ENCODE peak calls at places on chromosomes 11 and 22, in nine cellular contexts. R is right lobe of liver; Z is cardiac muscle cell; Q is thoracic aorta; E is tibial artery; X is Karpas-422; O is IMR-90; C is right atrium auricular region; Y is naive thymus-derived CD4-positive, alpha-beta T cell. W is an unnamed sample.

GRCh38 chr22:30206964-30207363 is 39.6 kb downstream of the LIF start:
- DNase-seq in E (peak; percentile 75), R (peak; percentile 48), Y (no peak), Z (peak; percentile 43), C (no peak), O (peak; percentile 99), X (no peak), Q (no peak), W (no peak)

GRCh38 chr22:34950480-34950879 is 115.5 kb upstream of the ISX start:
- DNase-seq in Y (no peak), E (no peak), C (no peak), X (no peak), R (no peak), Z (peak; percentile 67), Q (no peak), O (no peak), W (no peak)

GRCh38 chr11:125451400-125452124 is 44.5 kb downstream of the FEZ1 start:
- DNase-seq in C (peak; percentile 81), Z (peak; percentile 87), R (peak; percentile 35), Q (no peak), X (no peak), Y (no peak), O (peak; percentile 25), E (peak; percentile 81), W (no peak)

GRCh38 chr22:40345271-40345670 is 1.0 kb upstream of the ADSL start:
- DNase-seq in E (no peak), X (peak; percentile 59), Z (no peak), C (no peak), O (peak; percentile 41), Q (no peak), Y (no peak), R (no peak), W (peak; percentile 23)

GRCh38 chr11:121634889-121635288 is 182.1 kb upstream of the SORL1-AS1 start:
- DNase-seq in Z (no peak), R (no peak), Q (no peak), Y (no peak), E (no peak), X (peak; percentile 42), C (no peak), O (peak; percentile 96), W (no peak)

GRCh38 chr22:36366291-36366708 is 21.5 kb downstream of the MYH9 start:
- DNase-seq in Q (peak; percentile 39), Z (no peak), O (peak; percentile 68), R (no peak), E (peak; percentile 90), X (no peak), C (no peak), Y (no peak), W (no peak)

GRCh38 chr11:12290477-12290922 is 86.9 kb upstream of the PARVA start:
- DNase-seq in Y (no peak), E (no peak), O (no peak), Z (no peak), R (no peak), Q (no peak), C (no peak), X (no peak), W (no peak)

GRCh38 chr22:20111045-20111688 is 4.7 kb upstream of the RANBP1 start:
- DNase-seq in Q (no peak), E (no peak), X (peak; percentile 84), Z (peak; percentile 37), O (peak; percentile 5), C (no peak), Y (no peak), R (peak; percentile 24), W (peak; percentile 45)

GRCh38 chr11:7585816-7586215 is 72.0 kb downstream of the PPFIBP2 start:
- DNase-seq in X (no peak), E (no peak), Q (no peak), Z (no peak), R (no peak), Y (no peak), C (no peak), O (peak; percentile 51), W (no peak)

GRCh38 chr11:68956142-68956541 is 24.6 kb downstream of the MRGPRD start:
- DNase-seq in O (no peak), C (no peak), Q (no peak), E (peak; percentile 62), R (no peak), Y (no peak), Z (no peak), X (peak; percentile 63), W (no peak)

GRCh38 chr11:46671958-46672315 is 28.5 kb downstream of the ARHGAP1 start:
- DNase-seq in Y (no peak), O (no peak), Q (no peak), E (no peak), R (no peak), X (no peak), C (no peak), Z (no peak), W (no peak)

GRCh38 chr11:103476874-103477273 is 367.6 kb downstream of the DYNC2H1 start:
- DNase-seq in Z (no peak), X (no peak), Y (no peak), E (no peak), C (no peak), O (no peak), Q (no peak), R (no peak), W (no peak)

GRCh38 chr22:38404419-38404818 is 50.6 kb downstream of the KCNJ4 start:
- DNase-seq in R (no peak), O (no peak), Q (no peak), C (no peak), Z (no peak), Y (no peak), E (no peak), X (peak; percentile 19), W (no peak)
- H3K27ac ChIP-seq in R (no peak overlapping the region), O (no peak overlapping the region), Q (no peak overlapping the region), C (no peak overlapping the region), Z (no peak overlapping the region), Y (no peak overlapping the region), E (no peak overlapping the region), X (no peak overlapping the region), W (no peak overlapping the region)

DNA sequence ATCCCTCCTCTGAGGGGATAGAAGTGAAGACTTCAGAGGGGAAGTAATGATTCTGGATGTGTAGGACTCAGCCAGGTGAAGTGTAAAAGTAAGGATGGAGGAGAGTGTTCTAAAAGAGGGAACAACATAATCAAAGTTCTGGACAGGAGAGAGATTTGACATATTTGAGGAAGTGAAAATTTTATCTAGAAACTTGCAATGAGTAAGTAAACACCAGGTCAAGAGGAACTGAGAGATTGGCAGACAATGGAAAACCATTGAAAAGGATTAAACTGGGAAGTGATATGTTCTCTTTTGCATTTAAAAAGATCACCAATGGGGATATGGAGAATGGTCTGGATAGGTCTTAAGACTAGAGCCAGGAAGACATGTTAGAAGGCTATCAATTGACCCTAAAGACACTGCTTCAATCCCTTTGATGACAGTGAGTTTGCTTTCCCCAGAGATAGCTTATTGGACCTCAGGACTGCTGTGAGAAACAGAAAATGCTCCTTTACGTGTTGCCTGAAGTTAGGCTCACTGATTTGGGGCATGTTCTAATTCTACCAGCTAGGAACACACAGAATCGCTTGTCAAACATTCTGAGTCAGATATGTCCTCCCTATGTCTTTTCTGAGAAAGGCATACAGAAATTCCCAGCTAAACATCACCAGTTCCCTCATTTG is 145.1 kb downstream of the MAML2 start:
- DNase-seq in C (no peak), R (no peak), Z (no peak), E (no peak), X (no peak), Y (no peak), Q (no peak), O (no peak), W (no peak)
- H3K4me1 ChIP-seq in C (no peaks in the 10 kb centered on the region), R (no peaks in the 10 kb centered on the region), Z (no peaks in the 10 kb centered on the region), E (no peaks in the 10 kb centered on the region), X (no peaks in the 10 kb centered on the region), Y (peaks cover 49% of the 10 kb centered on the region), Q (peaks cover 46% of the 10 kb centered on the region), O (peaks cover 22% of the 10 kb centered on the region), W (peaks cover 21% of the 10 kb centered on the region)

GRCh38 chr22:19079691-19080090 is 42.5 kb downstream of the DGCR2 start:
- DNase-seq in O (no peak), Q (no peak), Z (no peak), R (no peak), X (no peak), Y (no peak), E (peak; percentile 4), C (peak; percentile 38), W (no peak)

GRCh38 chr22:19082101-19082500 is 40.1 kb downstream of the DGCR2 start:
- DNase-seq in Q (no peak), C (peak; percentile 46), X (no peak), R (peak; percentile 38), Z (no peak), O (no peak), Y (no peak), E (peak; percentile 10), W (no peak)

GRCh38 chr22:19080853-19081252 is 41.4 kb downstream of the DGCR2 start:
- DNase-seq in X (no peak), Y (no peak), Q (no peak), R (no peak), Z (no peak), E (peak; percentile 19), O (no peak), C (peak; percentile 11), W (no peak)

GRCh38 chr22:19085233-19086043 is 36.8 kb downstream of the DGCR2 start:
- DNase-seq in Z (no peak), O (peak; percentile 52), C (peak; percentile 38), X (peak; percentile 87), Q (no peak), E (peak; percentile 21), R (no peak), Y (no peak), W (no peak)

GRCh38 chr22:19082793-19083192 is 39.4 kb downstream of the DGCR2 start:
- DNase-seq in E (peak; percentile 49), R (no peak), O (no peak), Q (no peak), Z (no peak), Y (no peak), X (no peak), C (no peak), W (no peak)
- H3K36me3 ChIP-seq in E (peaks cover 22% of the 10 kb centered on the region), R (peaks cover 5% of the 10 kb centered on the region), O (peaks cover 13% of the 10 kb centered on the region), Q (peaks cover 7% of the 10 kb centered on the region), Z (no peaks in the 10 kb centered on the region), Y (peaks cover 47% of the 10 kb centered on the region), X (peaks cover 4% of the 10 kb centered on the region), C (no peaks in the 10 kb centered on the region), W (peaks cover 60% of the 10 kb centered on the region)

DNA sequence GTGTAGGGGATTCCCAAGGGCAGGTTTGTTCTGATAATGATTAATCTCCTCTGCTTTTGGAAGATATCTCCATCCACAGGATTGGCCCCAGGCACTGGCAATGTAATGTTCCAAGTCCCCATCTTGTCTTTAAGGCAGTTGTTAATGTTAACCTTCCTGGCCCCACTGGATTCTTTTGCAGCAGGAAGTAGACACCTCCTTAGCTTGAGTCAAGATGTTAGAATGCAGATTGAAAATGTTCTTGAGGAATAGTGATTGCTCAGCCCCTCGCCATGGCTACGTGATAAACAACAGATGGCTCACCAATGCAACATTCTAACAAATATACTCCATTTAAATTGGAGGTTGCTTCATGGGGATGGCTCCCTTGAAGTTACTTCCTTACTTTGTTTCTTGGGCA is 7.3 kb downstream of the HEPHL1 start:
- DNase-seq in R (no peak), O (peak; percentile 81), C (no peak), Q (no peak), E (no peak), Z (no peak), X (peak; percentile 33), Y (no peak), W (no peak)
- H3K27ac ChIP-seq in R (no peak overlapping the region), O (no peak overlapping the region), C (no peak overlapping the region), Q (no peak overlapping the region), E (no peak overlapping the region), Z (no peak overlapping the region), X (no peak overlapping the region), Y (no peak overlapping the region), W (no peak overlapping the region)